ENCODE peak calls at places on chromosome 17, in five cellular contexts. Q, J, I, S and C are unnamed samples.

GRCh38 chr17:4170639-4171280 is 27.8 kb downstream of the CYB5D2 start:
- DNase-seq in Q (no peak), S (no peak), J (no peak), I (no peak), C (no peak)

GRCh38 chr17:60971515-60972369 is 294.1 kb downstream of the BCAS3 start:
- DNase-seq in S (peak; percentile 40), Q (peak; percentile 22), I (no peak), J (peak; percentile 37), C (no peak)

GRCh38 chr17:72489273-72489641 is 368.4 kb downstream of the SOX9 start:
- DNase-seq in Q (no peak), I (no peak), S (no peak), J (no peak), C (no peak)

GRCh38 chr17:16924701-16925440 is 47.0 kb downstream of the TNFRSF13B start:
- DNase-seq in S (no peak), J (no peak), I (no peak), Q (no peak), C (no peak)

GRCh38 chr17:45021607-45022287 is 29.7 kb downstream of the DCAKD start:
- DNase-seq in I (peak; percentile 89), Q (peak; percentile 52), S (peak; percentile 68), J (peak; percentile 93), C (peak; percentile 23)

GRCh38 chr17:48003686-48004120 is 32.8 kb downstream of the CDK5RAP3 start:
- DNase-seq in I (no peak), J (no peak), Q (no peak), S (no peak), C (no peak)

GRCh38 chr17:66468241-66469087 is 166.1 kb downstream of the PRKCA start:
- DNase-seq in I (no peak), J (no peak), S (no peak), Q (no peak), C (peak; percentile 24)

GRCh38 chr17:57289613-57290012 is 33.3 kb downstream of the MSI2 start:
- DNase-seq in Q (no peak), S (no peak), J (no peak), I (no peak), C (no peak)

GRCh38 chr17:20797292-20797691 is 217.8 kb downstream of the CDRT15L2 start:
- DNase-seq in Q (no peak), S (no peak), J (no peak), I (no peak), C (no peak)

GRCh38 chr17:83006515-83007455 is 72.6 kb upstream of the METRNL start:
- DNase-seq in S (no peak), Q (no peak), I (no peak), J (no peak), C (no peak)

GRCh38 chr17:70969540-70970034 is 800.3 kb downstream of the KCNJ2 start:
- DNase-seq in Q (no peak), I (no peak), J (no peak), S (no peak), C (no peak)

GRCh38 chr17:75998327-75998795 is 2.3 kb upstream of the CDK3 start:
- DNase-seq in Q (no peak), J (no peak), S (no peak), I (no peak), C (no peak)
- TF ChIP-seq POLR2A in Q (no peak), J (no peak), S (no peak), I (no peak), C (no peak)

GRCh38 chr17:28384281-28385036 is 13.0 kb downstream of the SARM1 start:
- DNase-seq in S (peak; percentile 88), I (no peak), J (no peak), Q (no peak), C (no peak)
- H3K27ac ChIP-seq in S (peak overlapping the region; percentile 83), I (no peak overlapping the region), J (no peak overlapping the region), Q (no peak overlapping the region), C (no peak overlapping the region)

DNA sequence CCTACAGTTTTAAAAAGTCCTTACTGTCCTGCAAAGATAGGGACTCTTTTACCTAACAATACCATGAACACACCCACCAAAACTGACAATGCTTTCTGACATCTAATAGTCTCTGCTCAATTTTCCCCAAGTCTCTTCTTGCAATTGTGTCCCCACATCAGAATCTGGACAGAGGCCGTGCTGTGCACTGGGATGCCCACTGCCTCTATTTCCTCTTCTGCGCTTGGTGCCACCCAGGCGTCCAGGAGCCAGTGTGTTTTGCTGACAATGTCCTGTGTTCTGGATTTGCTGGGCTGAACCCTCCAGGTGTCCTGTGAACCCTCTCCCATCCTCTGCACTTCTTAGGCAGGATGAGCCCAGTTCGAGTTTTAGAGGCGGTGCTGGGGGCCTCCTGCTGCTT is 6.4 kb upstream of the ARHGDIA start:
- DNase-seq in I (no peak), S (no peak), Q (no peak), J (no peak), C (no peak)
- TF ChIP-seq POLR2A in I (no peak), S (no peak), Q (no peak), J (no peak), C (no peak)

GRCh38 chr17:2485543-2485942 is 26.1 kb downstream of the METTL16 start:
- DNase-seq in J (no peak), Q (no peak), S (no peak), I (no peak), C (no peak)
- H3K27ac ChIP-seq in J (peak overlapping the region; percentile 28), Q (peak overlapping the region; percentile 43), S (no peak overlapping the region), I (no peak overlapping the region), C (peak overlapping the region; percentile 48)